ENCODE peak calls at places on chromosomes 6 and 20, in six cellular contexts. M is suprapubic skin, H is NB4, F is heart left ventricle, G is body of pancreas, X is HepG2. T is an unnamed sample.

GRCh38 chr20:9407805-9408421 is 106.5 kb upstream of the LAMP5 start:
- DNase-seq in X (peak; percentile 65), G (peak; percentile 73), M (no peak), F (peak; percentile 47), H (peak; percentile 71), T (peak; percentile 42)

GRCh38 chr6:3471711-3472110 is 14.9 kb upstream of the SLC22A23 start:
- DNase-seq in H (no peak), G (no peak), M (no peak), X (no peak), F (no peak), T (no peak)

GRCh38 chr6:47451162-47451561 is 26.4 kb upstream of the CD2AP start:
- DNase-seq in M (no peak), F (no peak), G (no peak), H (no peak), X (no peak), T (no peak)

GRCh38 chr6:77619114-77619513 is 33.7 kb upstream of the MEI4 start:
- DNase-seq in F (no peak), M (no peak), H (no peak), G (no peak), X (no peak), T (no peak)

GRCh38 chr6:69705954-69706353 is 90.9 kb downstream of the LMBRD1 start:
- DNase-seq in M (no peak), H (no peak), X (no peak), F (no peak), G (no peak), T (peak; percentile 3)

GRCh38 chr6:12369781-12370262 is 79.7 kb downstream of the EDN1 start:
- DNase-seq in M (no peak), X (no peak), G (no peak), H (peak; percentile 83), F (no peak), T (no peak)

GRCh38 chr6:4059115-4059777 is 19.7 kb downstream of the FAM217A start:
- DNase-seq in H (peak; percentile 90), F (no peak), M (no peak), G (no peak), X (peak; percentile 76), T (no peak)

GRCh38 chr6:26020291-26020982 is 57.8 kb downstream of the TRIM38 start:
- DNase-seq in X (no peak), G (peak; percentile 84), M (peak; percentile 90), F (peak; percentile 87), H (peak; percentile 87), T (peak; percentile 94)

GRCh38 chr20:52824494-52825216 is 147.5 kb upstream of the TSHZ2 start:
- DNase-seq in M (no peak), H (no peak), G (no peak), F (no peak), X (no peak), T (no peak)

GRCh38 chr6:8321671-8322404 is 113.5 kb downstream of the SLC35B3 start:
- DNase-seq in G (no peak), M (no peak), H (no peak), F (no peak), X (no peak), T (no peak)

GRCh38 chr6:30409184-30409583 is 64.2 kb downstream of the RPP21 start:
- DNase-seq in H (no peak), X (no peak), F (no peak), M (no peak), G (no peak), T (no peak)

GRCh38 chr6:27129095-27129815 is 118.2 kb upstream of the PRSS16 start:
- DNase-seq in F (no peak), G (no peak), H (no peak), M (no peak), X (no peak), T (no peak)

GRCh38 chr6:27128796-27129094 is 118.8 kb upstream of the PRSS16 start:
- DNase-seq in X (no peak), G (no peak), F (no peak), H (no peak), M (no peak), T (no peak)

GRCh38 chr6:27127874-27128795 is 119.4 kb upstream of the PRSS16 start:
- DNase-seq in M (no peak), G (no peak), F (no peak), X (no peak), H (no peak), T (no peak)

GRCh38 chr6:27126046-27126814 is 121.3 kb upstream of the PRSS16 start:
- DNase-seq in H (no peak), M (no peak), G (no peak), X (no peak), F (no peak), T (no peak)

GRCh38 chr6:27126815-27127537 is 120.5 kb upstream of the PRSS16 start:
- DNase-seq in X (peak; percentile 85), G (peak; percentile 87), M (peak; percentile 93), H (peak; percentile 95), F (peak; percentile 92), T (peak; percentile 91)
- TF ChIP-seq POLR2A in X (no peak), G (no peak), M (no peak), H (no peak), F (peak; percentile 23), T (peak; percentile 40)

GRCh38 chr6:32178547-32179440 is 589 bp downstream of the RNF5 start:
- DNase-seq in H (no peak), X (no peak), M (no peak), F (no peak), G (no peak), T (no peak)

GRCh38 chr6:32176476-32177181 is 745 bp upstream of the AGPAT1 start:
- DNase-seq in G (no peak), M (no peak), X (no peak), H (no peak), F (no peak), T (no peak)

GRCh38 chr6:32177182-32177787 is 920 bp upstream of the RNF5 start:
- DNase-seq in X (no peak), M (no peak), G (no peak), F (no peak), H (peak; percentile 69), T (peak; percentile 78)

GRCh38 chr6:32179746-32180405 is 1.7 kb downstream of the RNF5 start:
- DNase-seq in X (no peak), F (no peak), H (no peak), M (no peak), G (no peak), T (no peak)

GRCh38 chr6:32177788-32178546 is at the start of gene RNF5:
- DNase-seq in F (peak; percentile 98), G (peak; percentile 98), M (peak; percentile 99), H (peak; percentile 100), X (peak; percentile 100), T (peak; percentile 100)
- TF ChIP-seq POLR2A in F (peak; percentile 30), G (peak; percentile 53), M (no peak), H (peak; percentile 47), X (peak; percentile 1), T (peak; percentile 80)

GRCh38 chr6:52361945-52362442 is at the start of gene PAQR8:
- DNase-seq in G (peak; percentile 58), M (peak; percentile 80), F (peak; percentile 89), X (no peak), H (peak; percentile 87), T (peak; percentile 65)
- TF ChIP-seq POLR2A in G (peak; percentile 54), M (no peak), F (peak; percentile 67), X (peak; percentile 73), H (peak; percentile 52), T (peak; percentile 48)

DNA sequence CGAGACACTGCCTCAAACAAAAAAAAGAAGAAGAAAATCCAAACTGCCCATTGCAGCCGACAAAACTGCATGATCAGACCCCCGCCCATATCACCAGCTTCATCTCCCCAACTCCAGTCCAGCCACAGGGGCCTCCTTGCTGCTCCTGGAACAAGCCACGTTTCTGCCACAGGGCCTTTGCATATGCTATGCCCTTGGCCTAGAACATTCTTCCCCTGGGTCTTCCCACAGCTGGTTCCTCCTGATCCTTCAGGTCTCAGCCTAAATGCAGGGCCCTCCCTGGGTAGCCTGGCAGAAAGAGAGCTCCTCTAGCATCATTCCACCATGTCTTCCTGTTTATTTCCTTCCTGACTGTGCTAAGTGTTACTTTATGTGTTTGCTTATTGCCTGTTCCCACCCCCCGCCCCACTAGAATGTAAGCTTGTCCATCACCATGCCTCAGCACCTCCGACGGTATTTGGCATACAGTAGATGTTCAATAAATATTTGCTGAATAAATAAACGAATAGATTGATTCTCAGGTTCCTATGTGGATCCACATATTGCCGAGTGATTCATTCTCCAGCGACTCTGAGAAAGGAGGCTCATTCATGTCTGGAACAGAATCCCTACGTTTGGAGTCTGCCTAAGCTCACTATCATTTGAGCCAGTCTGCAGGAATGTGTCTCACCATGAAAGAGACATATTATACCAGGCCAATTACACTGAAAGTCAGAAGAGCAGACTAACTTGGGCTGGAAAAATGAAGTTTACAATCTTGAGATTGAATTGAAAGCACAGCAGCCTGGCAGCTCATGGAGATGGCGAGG is 56.1 kb downstream of the NFATC2 start:
- DNase-seq in G (no peak), X (no peak), M (no peak), F (no peak), H (no peak), T (no peak)
- TF ChIP-seq POLR2A in G (no peak), X (no peak), M (no peak), F (no peak), H (no peak), T (no peak)

GRCh38 chr6:44238687-44239350 is 8.1 kb upstream of the HSP90AB1 start:
- DNase-seq in X (no peak), F (no peak), G (no peak), H (no peak), M (no peak), T (no peak)

GRCh38 chr6:44235269-44235668 is 11.6 kb upstream of the HSP90AB1 start:
- DNase-seq in G (no peak), X (no peak), H (no peak), M (no peak), F (no peak), T (no peak)

GRCh38 chr6:44235891-44236516 is 10.9 kb upstream of the HSP90AB1 start:
- DNase-seq in H (no peak), X (peak; percentile 55), F (no peak), M (no peak), G (no peak), T (no peak)

GRCh38 chr6:44237021-44237812 is 9.7 kb upstream of the HSP90AB1 start:
- DNase-seq in M (peak; percentile 95), F (peak; percentile 87), X (peak; percentile 98), G (peak; percentile 99), H (peak; percentile 94), T (peak; percentile 94)

DNA sequence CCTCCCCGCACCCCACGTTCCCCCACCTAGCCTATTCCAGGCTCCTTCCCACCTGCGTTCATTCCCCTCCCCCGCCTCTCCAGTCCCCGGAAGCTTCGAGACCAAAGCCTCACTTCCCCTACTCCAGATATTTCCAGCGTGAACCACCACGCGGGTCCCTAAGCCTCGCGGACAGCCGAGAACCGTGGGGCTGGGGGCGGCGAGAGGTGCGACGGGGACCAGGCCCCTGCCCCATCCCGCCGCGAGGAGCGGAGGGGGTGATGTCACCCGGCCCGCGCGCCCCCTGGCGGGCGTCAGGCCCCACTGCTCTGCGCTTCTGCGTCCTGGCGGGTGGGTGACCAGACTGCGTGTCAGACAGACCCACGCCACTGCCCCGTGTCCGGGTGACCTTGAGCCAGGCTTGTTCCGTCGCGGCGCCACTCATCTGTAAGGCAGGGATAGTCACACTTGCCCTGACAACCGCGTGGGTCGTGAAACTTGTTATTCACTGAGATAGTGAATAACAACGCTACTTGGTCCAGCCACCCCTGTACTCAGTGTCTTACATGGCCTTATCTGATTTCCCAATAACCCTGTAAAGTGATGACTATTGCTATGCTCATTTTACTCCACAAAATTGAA is 9.0 kb upstream of the HSP90AB1 start:
- DNase-seq in F (peak; percentile 83), H (peak; percentile 79), X (peak; percentile 51), G (peak; percentile 81), M (no peak), T (peak; percentile 91)
- TF ChIP-seq POLR2A in F (peak; percentile 29), H (peak; percentile 25), X (no peak), G (peak; percentile 2), M (no peak), T (peak; percentile 59)